ENCODE peak calls at places on chromosomes 3 and 15, in eight cellular contexts. Y, L, Z, Q, U, B, E and M are unnamed samples.

GRCh38 chr15:55858661-55859060 is 115.7 kb upstream of the PRTG start:
- DNase-seq in U (no peak), Z (no peak), Y (no peak), Q (peak), L (no peak), B (no peak), E (no peak), M (no peak)

GRCh38 chr15:28786521-28786920 is 61.9 kb downstream of the GOLGA6L7 start:
- DNase-seq in Y (no peak), U (no peak), Q (peak), Z (no peak), E (no peak), L (no peak), B (no peak), M (no peak)

GRCh38 chr15:25512957-25513356 is 74.1 kb upstream of the UBE3A start:
- DNase-seq in U (no peak), Y (no peak), L (no peak), B (no peak), Q (no peak), E (no peak), Z (no peak), M (no peak)

GRCh38 chr3:28122227-28122626 is 119.2 kb upstream of the CMC1 start:
- DNase-seq in Z (no peak), Y (no peak), L (no peak), B (no peak), U (no peak), E (no peak), Q (peak), M (no peak)

GRCh38 chr3:190289989-190290388 is 32.3 kb downstream of the CLDN1 start:
- DNase-seq in E (no peak), L (no peak), U (no peak), Z (no peak), Q (no peak), B (no peak), Y (no peak), M (no peak)

GRCh38 chr15:39133201-39133600 is 447.7 kb upstream of the THBS1 start:
- DNase-seq in Y (peak), U (no peak), B (no peak), Z (no peak), L (no peak), Q (peak), E (no peak), M (no peak)

GRCh38 chr3:52495777-52496602 is 852 bp downstream of the STAB1 start:
- DNase-seq in L (no peak), Q (peak), U (no peak), E (no peak), Z (no peak), B (no peak), Y (no peak), M (no peak)

GRCh38 chr15:43987924-43988323 is 161.1 kb downstream of the WDR76 start:
- DNase-seq in U (no peak), B (no peak), E (no peak), Q (no peak), Y (no peak), Z (no peak), L (no peak), M (no peak)

GRCh38 chr3:4826237-4827100 is 152.8 kb upstream of the BHLHE40 start:
- DNase-seq in E (no peak), Z (peak), L (no peak), U (peak), Y (peak), B (no peak), Q (no peak), M (no peak)

GRCh38 chr3:121998030-121998580 is 23.9 kb downstream of the ILDR1 start:
- DNase-seq in Z (no peak), U (no peak), Y (peak), L (no peak), B (peak), E (no peak), Q (peak), M (no peak)

GRCh38 chr15:42404461-42405235 is 45.3 kb downstream of the CAPN3 start:
- DNase-seq in B (no peak), L (peak), Q (no peak), U (no peak), Y (no peak), E (no peak), Z (no peak), M (no peak)

GRCh38 chr3:66394261-66395249 is 106.3 kb downstream of the LRIG1 start:
- DNase-seq in B (no peak), U (no peak), Z (no peak), Q (peak), L (no peak), E (no peak), Y (no peak), M (no peak)

GRCh38 chr15:50485389-50485788 is 61.1 kb downstream of the USP50 start:
- DNase-seq in Y (no peak), U (no peak), E (no peak), L (no peak), B (no peak), Q (no peak), Z (no peak), M (no peak)

GRCh38 chr15:83285979-83286553 is 1.6 kb upstream of the BNC1 start:
- DNase-seq in E (no peak), Y (peak), U (no peak), L (peak), Q (peak), B (peak), Z (no peak), M (no peak)

GRCh38 chr3:48990636-48991421 is 788 bp downstream of the P4HTM start:
- DNase-seq in E (no peak), L (peak), B (no peak), U (no peak), Q (no peak), Y (peak), Z (peak), M (peak)

GRCh38 chr3:16928386-16929132 is 43.8 kb downstream of the PLCL2 start:
- DNase-seq in Y (no peak), Z (no peak), U (no peak), Q (peak), B (no peak), L (no peak), E (no peak), M (no peak)

GRCh38 chr3:177521305-177521704 is 324.0 kb upstream of the TBL1XR1 start:
- DNase-seq in B (no peak), L (peak), Z (no peak), U (no peak), E (no peak), Y (no peak), Q (no peak), M (peak)

GRCh38 chr3:114595521-114596028 is 301.7 kb downstream of the TIGIT start:
- DNase-seq in U (no peak), E (no peak), B (no peak), Y (no peak), Q (peak), Z (no peak), L (no peak), M (no peak)

DNA sequence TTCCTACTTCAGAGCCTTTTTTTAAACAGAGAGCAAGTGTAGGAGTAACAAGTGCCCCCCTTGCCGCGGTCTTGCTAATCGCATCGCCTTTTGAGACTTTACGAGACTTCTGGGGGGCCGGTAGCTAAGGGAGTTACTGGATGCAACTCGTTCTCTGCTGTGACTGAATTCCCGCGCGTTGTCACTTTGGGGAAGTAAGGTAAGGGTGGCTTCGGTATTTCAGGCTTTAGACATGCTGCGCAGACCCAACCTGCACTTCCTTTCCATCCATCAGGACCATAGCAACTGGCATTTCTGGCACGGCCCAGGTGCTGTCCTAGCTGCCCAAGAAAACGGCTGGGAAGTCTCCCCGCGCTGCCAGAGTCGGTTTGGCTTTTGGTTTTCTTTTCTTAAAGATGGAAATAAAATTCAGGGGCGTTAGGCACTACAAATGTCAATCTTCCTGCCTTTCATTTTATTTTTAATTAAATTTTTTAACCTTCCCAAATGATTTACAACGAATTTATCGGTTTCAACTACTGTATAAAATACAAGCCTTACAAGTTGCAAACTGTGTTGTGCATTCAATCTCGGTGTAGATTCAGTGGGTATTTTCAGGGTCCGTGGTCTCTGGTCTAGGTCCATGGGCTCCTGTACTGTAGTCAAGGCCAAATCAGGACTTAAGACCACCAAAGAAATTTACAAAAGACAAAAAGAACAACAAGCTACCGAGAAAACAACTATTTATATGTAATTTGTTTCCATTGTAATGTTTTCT is 3.5 kb downstream of the MECOM start:
- DNase-seq in U (no peak), Y (no peak), L (no peak), E (peak), Q (no peak), B (no peak), Z (peak), M (peak)
- H3K4me3 ChIP-seq in U (peak), Y (no peak), L (no peak), E (no peak), Q (no peak), B (no peak), Z (peak), M (peak)

GRCh38 chr3:50241163-50241562 is 5.2 kb downstream of the GNAI2 start:
- DNase-seq in Z (no peak), L (peak), Y (no peak), U (no peak), E (peak), Q (no peak), B (no peak), M (peak)
- H3K4me3 ChIP-seq in Z (peak), L (no peak), Y (no peak), U (no peak), E (no peak), Q (no peak), B (no peak), M (no peak)

GRCh38 chr3:126986001-126986400 is 3.1 kb downstream of the PLXNA1 start:
- DNase-seq in Q (peak), Z (no peak), U (no peak), B (no peak), Y (no peak), L (no peak), E (no peak), M (no peak)

GRCh38 chr3:126983276-126983652 is 349 bp downstream of the PLXNA1 start:
- DNase-seq in Y (no peak), Q (no peak), E (no peak), L (no peak), B (no peak), Z (no peak), U (no peak), M (peak)

GRCh38 chr3:126983653-126984390 is 907 bp downstream of the PLXNA1 start:
- DNase-seq in B (no peak), U (no peak), L (peak), E (peak), Z (no peak), Y (no peak), Q (peak), M (peak)

GRCh38 chr3:126985143-126985985 is 2.4 kb downstream of the PLXNA1 start:
- DNase-seq in L (no peak), U (no peak), Q (no peak), E (no peak), Y (no peak), Z (no peak), B (no peak), M (peak)

GRCh38 chr3:126984391-126985142 is 1.7 kb downstream of the PLXNA1 start:
- DNase-seq in E (no peak), Z (no peak), B (no peak), L (no peak), Q (no peak), Y (no peak), U (no peak), M (no peak)
- H3K4me3 ChIP-seq in E (peak), Z (peak), B (peak), L (peak), Q (peak), Y (peak), U (peak), M (peak)

GRCh38 chr3:46899151-46900006 is 21.9 kb downstream of the PTH1R start:
- DNase-seq in Q (no peak), E (no peak), L (no peak), Y (no peak), Z (no peak), U (no peak), B (no peak), M (no peak)
- H3K4me3 ChIP-seq in Q (no peak), E (no peak), L (no peak), Y (no peak), Z (no peak), U (no peak), B (no peak), M (no peak)

DNA sequence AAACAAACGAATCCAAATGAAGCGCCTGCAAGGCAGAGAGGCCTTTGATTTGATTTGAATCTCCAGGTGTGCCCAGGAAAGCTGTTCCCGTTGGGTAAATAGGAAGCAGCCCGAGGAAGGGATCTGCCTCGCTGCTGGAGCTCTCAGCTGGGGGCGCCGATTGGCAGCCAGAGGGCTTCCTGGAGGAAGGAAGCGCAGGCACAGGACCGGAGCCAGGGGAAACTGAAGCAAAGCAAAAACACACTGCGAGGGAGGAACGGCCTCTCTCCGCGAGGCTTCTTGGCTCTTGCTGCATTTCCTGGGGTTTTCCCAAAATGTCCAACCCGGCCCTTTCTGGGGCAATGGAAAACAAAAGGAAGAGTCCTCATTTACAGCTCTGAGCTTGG is 80.3 kb downstream of the TMEM266 start:
- DNase-seq in E (no peak), U (peak), L (peak), B (no peak), Q (no peak), Y (no peak), Z (no peak), M (peak)
- H3K4me3 ChIP-seq in E (no peak), U (peak), L (no peak), B (no peak), Q (peak), Y (no peak), Z (peak), M (peak)

DNA sequence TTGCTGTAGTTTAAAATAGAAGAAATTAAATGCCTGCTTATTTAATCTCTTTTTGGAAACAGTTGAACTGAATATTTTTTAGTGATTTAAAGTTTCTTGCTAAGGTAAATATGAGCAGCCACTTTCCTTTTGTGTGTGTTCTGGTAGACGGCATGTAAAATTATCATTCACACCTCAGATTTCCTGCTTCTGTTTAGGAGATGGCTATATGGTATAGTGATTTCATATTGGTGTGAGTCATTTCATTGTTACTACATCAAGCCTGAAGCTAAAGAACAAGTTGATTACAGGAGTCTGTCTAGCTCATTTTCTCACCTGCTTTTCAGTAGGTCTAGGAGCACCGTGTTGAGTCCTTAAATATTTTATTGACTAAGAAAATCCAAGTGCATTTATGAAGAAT is 2.2 kb downstream of the LRCH3 start:
- DNase-seq in Z (no peak), E (no peak), Q (peak), B (no peak), Y (no peak), L (peak), U (no peak), M (no peak)
- H3K4me3 ChIP-seq in Z (peak), E (no peak), Q (no peak), B (no peak), Y (no peak), L (no peak), U (no peak), M (no peak)

GRCh38 chr3:172517859-172518466 is 5.3 kb downstream of the TNFSF10 start:
- DNase-seq in B (no peak), Z (no peak), Q (no peak), E (no peak), L (no peak), U (no peak), Y (no peak), M (no peak)

GRCh38 chr3:172520332-172520831 is 2.8 kb downstream of the TNFSF10 start:
- DNase-seq in Q (peak), Z (no peak), B (peak), Y (no peak), L (no peak), E (no peak), U (no peak), M (no peak)

GRCh38 chr3:172519740-172520139 is 3.5 kb downstream of the TNFSF10 start:
- DNase-seq in Q (no peak), Z (no peak), E (no peak), B (no peak), Y (no peak), L (no peak), U (no peak), M (no peak)

GRCh38 chr3:172516318-172517214 is 6.7 kb downstream of the TNFSF10 start:
- DNase-seq in E (no peak), Q (peak), B (peak), L (no peak), Z (peak), Y (peak), U (peak), M (no peak)

GRCh38 chr3:172519241-172519640 is 4.0 kb downstream of the TNFSF10 start:
- DNase-seq in L (no peak), E (no peak), Z (no peak), Q (no peak), U (no peak), B (no peak), Y (no peak), M (no peak)
- H3K4me3 ChIP-seq in L (no peak), E (no peak), Z (peak), Q (no peak), U (peak), B (no peak), Y (no peak), M (no peak)

GRCh38 chr3:13329746-13330145 is 90.4 kb downstream of the NUP210 start:
- DNase-seq in B (no peak), Q (no peak), L (no peak), U (no peak), E (no peak), Y (no peak), Z (no peak), M (no peak)

GRCh38 chr3:13319821-13320220 is 100.3 kb downstream of the NUP210 start:
- DNase-seq in Q (no peak), L (no peak), E (no peak), B (no peak), Z (no peak), Y (no peak), U (no peak), M (no peak)

GRCh38 chr3:13323822-13324221 is 96.3 kb downstream of the NUP210 start:
- DNase-seq in B (no peak), Q (no peak), Z (no peak), U (no peak), L (no peak), E (no peak), Y (no peak), M (no peak)

GRCh38 chr3:13325892-13326443 is 94.2 kb downstream of the NUP210 start:
- DNase-seq in Z (no peak), B (no peak), U (no peak), E (no peak), Y (no peak), L (no peak), Q (no peak), M (no peak)

GRCh38 chr3:13325092-13325491 is 95.0 kb downstream of the NUP210 start:
- DNase-seq in L (no peak), Q (no peak), U (no peak), Y (no peak), E (no peak), Z (no peak), B (no peak), M (no peak)
- H3K4me3 ChIP-seq in L (no peak), Q (no peak), U (no peak), Y (no peak), E (no peak), Z (no peak), B (no peak), M (no peak)

GRCh38 chr3:101179637-101180036 is 140.7 kb downstream of the IMPG2 start:
- DNase-seq in B (peak), Q (peak), Z (no peak), L (peak), Y (no peak), E (no peak), U (no peak), M (no peak)
- H3K4me3 ChIP-seq in B (no peak), Q (no peak), Z (no peak), L (no peak), Y (no peak), E (no peak), U (no peak), M (no peak)